ENCODE peak calls at places on chromosomes 13 and 19, in ten cellular contexts. P is Peyer's patch, N is psoas muscle, W is tibial nerve, V is sigmoid colon, R is HepG2, D is lower lobe of right lung, G is fibroblast of lung, H is body of pancreas, I is thoracic aorta. J is an unnamed sample.
A peak's percentile ranks its signal among the peaks of the same experiment; 100 is the strongest.

GRCh38 chr13:91369432-91369831 is 21.9 kb downstream of the MIR17HG start:
- DNase-seq in P (no peak), N (no peak), W (no peak), V (no peak), R (no peak), D (no peak), G (peak; percentile 46), H (no peak), I (no peak), J (no peak)

GRCh38 chr13:113186061-113186900 is 22.2 kb downstream of the PCID2 start:
- DNase-seq in P (no peak), N (no peak), W (no peak), V (no peak), R (no peak), D (no peak), G (no peak), H (no peak), I (no peak), J (no peak)

GRCh38 chr19:1343026-1343425 is 40.7 kb upstream of the NDUFS7 start:
- DNase-seq in P (no peak), N (no peak), W (no peak), V (no peak), R (no peak), D (no peak), G (peak; percentile 27), H (no peak), I (no peak), J (no peak)

GRCh38 chr13:20383058-20383457 is 142.6 kb downstream of the CRYL1 start:
- DNase-seq in P (no peak), N (no peak), W (no peak), V (no peak), R (no peak), D (no peak), G (no peak), H (no peak), I (no peak), J (no peak)

GRCh38 chr13:55483626-55484158 is 1657.0 kb upstream of the PRR20A start:
- DNase-seq in P (no peak), N (no peak), W (no peak), V (no peak), R (no peak), D (no peak), G (no peak), H (no peak), I (no peak), J (no peak)

GRCh38 chr19:2243274-2244121 is 5.6 kb upstream of the AMH start:
- DNase-seq in P (peak; percentile 77), N (no peak), W (no peak), V (no peak), R (no peak), D (no peak), G (no peak), H (no peak), I (no peak), J (no peak)

GRCh38 chr13:45179428-45179827 is 21.4 kb downstream of the KCTD4 start:
- DNase-seq in P (no peak), N (no peak), W (no peak), V (no peak), R (peak; percentile 70), D (no peak), G (peak; percentile 42), H (no peak), I (no peak), J (no peak)

GRCh38 chr19:48393559-48394330 is at the start of gene GRIN2D:
- DNase-seq in P (peak; percentile 53), N (no peak), W (no peak), V (peak; percentile 71), R (no peak), D (no peak), G (peak; percentile 26), H (no peak), I (no peak), J (no peak)

GRCh38 chr13:114076329-114076761 is 56.1 kb downstream of the RASA3 start:
- DNase-seq in P (no peak), N (no peak), W (peak; percentile 12), V (peak; percentile 60), R (no peak), D (peak; percentile 38), G (no peak), H (no peak), I (no peak), J (no peak)

GRCh38 chr19:16739546-16739945 is 19.9 kb downstream of the NWD1 start:
- DNase-seq in P (no peak), N (no peak), W (no peak), V (no peak), R (no peak), D (no peak), G (no peak), H (no peak), I (no peak), J (no peak)

GRCh38 chr13:86510792-86511191 is 711.6 kb upstream of the SLITRK6 start:
- DNase-seq in P (no peak), N (no peak), W (no peak), V (no peak), R (no peak), D (no peak), G (no peak), H (no peak), I (no peak), J (no peak)

GRCh38 chr19:55224038-55224665 is 4.4 kb downstream of the TMEM86B start:
- DNase-seq in P (peak; percentile 42), N (no peak), W (no peak), V (no peak), R (no peak), D (peak; percentile 28), G (no peak), H (no peak), I (no peak), J (no peak)

GRCh38 chr19:1874554-1875185 is 10.6 kb downstream of the ABHD17A start:
- DNase-seq in P (no peak), N (no peak), W (no peak), V (no peak), R (no peak), D (no peak), G (no peak), H (no peak), I (no peak), J (no peak)

DNA sequence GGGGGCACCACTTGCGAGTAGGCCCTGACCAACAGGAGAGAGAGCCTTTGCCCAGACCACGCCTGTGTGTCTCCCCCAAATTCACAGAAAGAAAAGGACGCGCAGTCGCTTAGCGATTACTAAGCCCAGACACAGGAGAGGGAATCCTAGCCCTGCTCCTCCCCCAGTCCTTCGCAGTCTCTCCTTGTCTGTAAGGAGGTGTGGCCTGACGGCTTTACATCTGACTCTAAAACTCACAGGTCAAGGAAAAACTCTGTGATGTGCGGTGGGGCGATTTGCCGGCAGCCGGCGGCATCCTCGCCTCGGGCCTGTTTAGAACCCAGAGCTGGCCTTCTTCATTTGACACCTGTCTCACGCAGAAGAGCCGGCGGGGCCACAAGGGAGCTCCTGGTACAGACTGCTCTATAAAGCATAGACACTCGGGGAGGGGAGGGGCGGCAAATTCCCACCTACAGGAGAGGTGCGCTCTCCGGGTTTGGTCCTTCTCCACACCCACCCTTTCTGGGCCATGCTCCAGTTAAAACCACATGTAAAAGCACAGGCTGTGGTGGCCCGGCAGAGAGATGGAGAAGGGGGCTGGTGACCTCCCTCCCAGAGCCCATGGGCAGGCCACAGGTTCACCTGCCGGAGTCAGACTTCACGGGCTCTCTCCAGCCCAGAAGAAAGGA is 17.8 kb downstream of the GPR12 start:
- DNase-seq in P (no peak), N (no peak), W (no peak), V (no peak), R (no peak), D (no peak), G (no peak), H (no peak), I (no peak), J (no peak)
- H3K27me3 ChIP-seq in P (no peaks in the 10 kb centered on the region), N (peaks cover 17% of the 10 kb centered on the region), W (no peaks in the 10 kb centered on the region), V (peaks cover 67% of the 10 kb centered on the region), R (peaks cover 19% of the 10 kb centered on the region), D (peaks cover 34% of the 10 kb centered on the region), G (no peaks in the 10 kb centered on the region), H (peaks cover 5% of the 10 kb centered on the region), I (no peaks in the 10 kb centered on the region), J (peaks cover 35% of the 10 kb centered on the region)

DNA sequence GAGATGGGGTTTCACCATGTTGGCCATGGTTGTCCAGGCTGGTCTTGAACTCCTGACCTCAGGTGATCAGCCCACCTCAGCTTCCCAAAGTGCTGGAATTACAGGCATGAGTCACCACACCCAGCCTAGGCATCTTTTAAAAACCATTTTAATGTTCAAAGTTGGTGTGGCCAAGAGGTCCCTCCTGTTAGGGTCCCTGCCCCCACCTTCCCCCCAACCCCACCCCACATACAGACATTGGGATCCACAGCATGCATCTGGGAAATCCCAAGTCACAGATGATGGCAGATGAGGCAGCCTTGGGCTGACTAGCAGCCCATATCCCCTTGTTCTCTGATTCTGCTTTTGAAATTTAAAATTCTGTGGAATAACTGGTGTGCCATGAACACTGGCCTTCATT is 226.0 kb downstream of the KATNAL1 start:
- DNase-seq in P (no peak), N (no peak), W (no peak), V (no peak), R (no peak), D (no peak), G (no peak), H (no peak), I (no peak), J (no peak)
- TF ChIP-seq CTCF in P (no peak), N (no peak), W (no peak), V (no peak), R (no peak), D (no peak), G (no peak), H (no peak), I (no peak), J (no peak)

DNA sequence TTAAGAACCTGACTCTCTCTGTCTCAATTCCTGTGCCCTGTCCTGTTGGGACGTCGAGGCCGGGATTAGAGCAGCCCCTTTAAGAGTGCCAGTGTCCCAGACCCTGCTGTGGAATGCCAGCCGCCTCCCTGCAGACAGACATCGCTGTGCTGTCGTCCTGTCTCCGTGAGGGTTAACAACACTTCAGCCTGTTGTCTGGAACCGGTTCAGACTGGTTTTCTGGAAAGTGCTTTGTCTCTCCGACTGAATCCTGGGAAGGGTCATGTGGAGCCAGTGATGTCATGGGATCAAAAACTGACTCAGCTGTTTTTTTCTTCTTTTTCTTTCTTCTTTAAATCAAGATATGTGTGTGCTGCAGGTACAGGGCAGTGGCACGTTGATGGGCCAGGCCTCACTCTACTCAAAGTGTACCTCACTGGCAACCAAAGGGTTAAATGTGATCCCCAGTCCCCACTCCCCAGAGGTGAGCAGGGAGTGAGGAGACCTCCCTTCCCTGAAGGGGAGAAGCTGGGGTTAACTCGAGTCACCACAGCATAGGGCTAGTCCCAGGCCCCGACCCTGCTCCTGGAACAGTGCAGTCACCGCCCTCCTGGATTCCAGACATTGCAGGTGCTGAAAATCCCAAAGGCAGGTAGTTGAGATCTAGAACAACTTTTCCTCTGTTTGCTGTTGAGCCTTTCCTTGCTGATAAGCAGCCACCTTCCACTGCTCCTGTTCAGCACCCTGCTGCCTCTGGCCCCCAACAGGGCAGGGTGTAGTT is 50.8 kb downstream of the TSSK6 start:
- DNase-seq in P (no peak), N (no peak), W (no peak), V (no peak), R (no peak), D (peak; percentile 32), G (peak; percentile 78), H (peak; percentile 65), I (no peak), J (no peak)
- H3K4me1 ChIP-seq in P (peaks cover 42% of the 10 kb centered on the region), N (peaks cover 52% of the 10 kb centered on the region), W (peaks cover 46% of the 10 kb centered on the region), V (peaks cover 55% of the 10 kb centered on the region), R (peaks cover 30% of the 10 kb centered on the region), D (peaks cover 59% of the 10 kb centered on the region), G (peaks cover 46% of the 10 kb centered on the region), H (peaks cover 64% of the 10 kb centered on the region), I (peaks cover 46% of the 10 kb centered on the region), J (peaks cover 25% of the 10 kb centered on the region)

DNA sequence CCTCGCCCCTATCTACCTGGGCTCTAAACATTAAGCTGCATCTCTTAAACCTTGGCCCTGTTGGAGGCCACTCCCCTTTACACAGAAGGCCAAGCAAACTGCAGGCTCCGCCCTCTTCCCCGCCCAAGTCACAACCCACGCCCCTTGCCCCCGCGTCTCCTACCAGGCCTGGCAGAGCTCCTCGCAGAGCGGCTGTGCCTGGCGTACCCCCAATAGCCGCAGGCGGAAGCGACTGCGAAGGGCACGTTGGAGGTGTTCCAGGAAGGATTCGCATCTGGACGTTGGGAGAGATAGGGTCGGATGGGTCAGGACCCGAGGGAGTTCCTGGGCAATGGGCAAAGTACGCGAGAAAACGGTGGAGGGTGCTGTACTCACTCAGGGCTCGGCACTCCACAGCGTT is 5.9 kb downstream of the RTBDN start:
- DNase-seq in P (peak; percentile 81), N (no peak), W (no peak), V (no peak), R (peak; percentile 40), D (no peak), G (peak; percentile 21), H (no peak), I (no peak), J (no peak)
- H3K27me3 ChIP-seq in P (peaks cover 25% of the 10 kb centered on the region), N (peaks cover 92% of the 10 kb centered on the region), W (no peaks in the 10 kb centered on the region), V (peaks cover 100% of the 10 kb centered on the region), R (peaks cover 16% of the 10 kb centered on the region), D (peaks cover 94% of the 10 kb centered on the region), G (peaks cover 10% of the 10 kb centered on the region), H (peaks cover 7% of the 10 kb centered on the region), I (peaks cover 13% of the 10 kb centered on the region), J (peaks cover 5% of the 10 kb centered on the region)

J was measured in breast epithelium.